ENCODE peak calls at places on chromosomes 16 and 17, in nine cellular contexts. B is WTC11; K is activated T-cell treated with anti-CD3 and anti-CD28 coated beads, Interleukin-2, amount 50 U/mL, for 72 hours; N is Karpas-422; Z is epithelial cell of proximal tubule; C is hypothalamus; W is hepatic stellate cell; E is foreskin melanocyte; O is EL. Y is an unnamed sample.
A peak's percentile ranks its signal among the peaks of the same experiment; 100 is the strongest.

GRCh38 chr17:7982171-7982570 is 20.2 kb upstream of the GUCY2D start:
- DNase-seq in B (no peak), K (no peak), N (no peak), Z (no peak), C (no peak), W (peak; percentile 56), E (no peak), O (peak; percentile 82), Y (no peak)

GRCh38 chr16:77043076-77043475 is 147.9 kb upstream of the MON1B start:
- DNase-seq in B (no peak), K (no peak), N (peak; percentile 79), Z (peak; percentile 7), C (no peak), W (no peak), E (no peak), O (no peak), Y (peak; percentile 9)

GRCh38 chr17:27241346-27241946 is 52.5 kb upstream of the WSB1 start:
- DNase-seq in B (no peak), K (peak; percentile 10), N (no peak), Z (no peak), C (no peak), W (no peak), E (no peak), O (peak; percentile 20), Y (no peak)

GRCh38 chr16:50591800-50592771 is 43.9 kb downstream of the NKD1 start:
- DNase-seq in B (no peak), K (no peak), N (no peak), Z (no peak), C (peak; percentile 74), W (no peak), E (no peak), O (no peak), Y (no peak)

GRCh38 chr16:23320695-23321094 is 18.6 kb downstream of the SCNN1B start:
- DNase-seq in B (no peak), K (no peak), N (no peak), Z (no peak), C (no peak), W (no peak), E (no peak), O (no peak), Y (no peak)

GRCh38 chr16:85041184-85041928 is 13.8 kb downstream of the KIAA0513 start:
- DNase-seq in B (no peak), K (no peak), N (no peak), Z (no peak), C (no peak), W (no peak), E (no peak), O (no peak), Y (no peak)

GRCh38 chr16:51549836-51550235 is 398.8 kb upstream of the SALL1 start:
- DNase-seq in B (no peak), K (no peak), N (no peak), Z (no peak), C (no peak), W (no peak), E (no peak), O (no peak), Y (no peak)

GRCh38 chr17:21285164-21286065 is 904 bp downstream of the MAP2K3 start:
- DNase-seq in B (no peak), K (peak; percentile 24), N (no peak), Z (no peak), C (no peak), W (no peak), E (no peak), O (peak; percentile 72), Y (no peak)

GRCh38 chr16:85674418-85674755 is 14.4 kb downstream of the GINS2 start:
- DNase-seq in B (no peak), K (no peak), N (no peak), Z (no peak), C (no peak), W (no peak), E (no peak), O (no peak), Y (no peak)

GRCh38 chr16:19366384-19366783 is 51.3 kb upstream of the TMC5 start:
- DNase-seq in B (no peak), K (no peak), N (no peak), Z (no peak), C (no peak), W (no peak), E (no peak), O (peak; percentile 23), Y (no peak)

GRCh38 chr17:979539-980405 is at the start of gene NXN:
- DNase-seq in B (peak; percentile 83), K (peak; percentile 91), N (peak; percentile 90), Z (no peak), C (peak; percentile 80), W (peak; percentile 89), E (no peak), O (peak; percentile 76), Y (peak; percentile 71)

GRCh38 chr17:36545093-36545464 is 360 bp downstream of the GGNBP2 start:
- DNase-seq in B (no peak), K (no peak), N (no peak), Z (no peak), C (no peak), W (no peak), E (no peak), O (no peak), Y (no peak)

GRCh38 chr16:58010886-58011285 is 9.7 kb downstream of the USB1 start:
- DNase-seq in B (no peak), K (no peak), N (no peak), Z (no peak), C (no peak), W (no peak), E (no peak), O (peak; percentile 53), Y (no peak)

GRCh38 chr17:64128787-64129514 is 993 bp downstream of the ERN1 start:
- DNase-seq in B (no peak), K (no peak), N (no peak), Z (no peak), C (no peak), W (no peak), E (no peak), O (peak; percentile 59), Y (no peak)

GRCh38 chr16:81243927-81244326 is 5.4 kb downstream of the BCO1 start:
- DNase-seq in B (peak; percentile 33), K (no peak), N (no peak), Z (no peak), C (no peak), W (no peak), E (peak; percentile 25), O (no peak), Y (no peak)

GRCh38 chr17:37240381-37240780 is 135.4 kb upstream of the C17orf78 start:
- DNase-seq in B (no peak), K (no peak), N (no peak), Z (no peak), C (no peak), W (no peak), E (no peak), O (no peak), Y (no peak)

GRCh38 chr17:8649157-8650118 is 18.9 kb upstream of the MYH10 start:
- DNase-seq in B (no peak), K (no peak), N (no peak), Z (no peak), C (no peak), W (no peak), E (no peak), O (peak; percentile 89), Y (no peak)

GRCh38 chr16:50340578-50340977 is 28.2 kb downstream of the BRD7 start:
- DNase-seq in B (no peak), K (no peak), N (no peak), Z (no peak), C (no peak), W (no peak), E (no peak), O (no peak), Y (no peak)

GRCh38 chr17:80599546-80600305 is 55.1 kb downstream of the RPTOR start:
- DNase-seq in B (no peak), K (no peak), N (no peak), Z (no peak), C (no peak), W (no peak), E (no peak), O (no peak), Y (no peak)

GRCh38 chr16:19135896-19136438 is 22.2 kb downstream of the ITPRIPL2 start:
- DNase-seq in B (no peak), K (no peak), N (no peak), Z (no peak), C (no peak), W (peak; percentile 19), E (no peak), O (peak; percentile 33), Y (no peak)

GRCh38 chr17:61809816-61810392 is 53.4 kb downstream of the BRIP1 start:
- DNase-seq in B (no peak), K (no peak), N (no peak), Z (no peak), C (no peak), W (peak; percentile 8), E (peak; percentile 77), O (peak; percentile 68), Y (peak; percentile 69)

GRCh38 chr16:2752850-2753522 is 548 bp downstream of the SRRM2 start:
- DNase-seq in B (no peak), K (no peak), N (peak; percentile 92), Z (no peak), C (peak; percentile 97), W (peak; percentile 90), E (peak; percentile 62), O (peak; percentile 79), Y (peak; percentile 86)

GRCh38 chr17:80491478-80492342 is 15.3 kb upstream of the NPTX1 start:
- DNase-seq in B (peak; percentile 60), K (no peak), N (no peak), Z (no peak), C (no peak), W (no peak), E (no peak), O (peak; percentile 17), Y (no peak)

GRCh38 chr16:86823895-86824671 is 245.7 kb downstream of the FOXL1 start:
- DNase-seq in B (no peak), K (no peak), N (no peak), Z (no peak), C (no peak), W (no peak), E (no peak), O (peak; percentile 60), Y (no peak)

GRCh38 chr16:25097304-25097988 is 14.1 kb upstream of the LCMT1 start:
- DNase-seq in B (no peak), K (no peak), N (no peak), Z (no peak), C (no peak), W (peak; percentile 61), E (no peak), O (peak; percentile 81), Y (peak; percentile 55)

GRCh38 chr17:7801582-7801981 is 32.4 kb upstream of the KDM6B start:
- DNase-seq in B (no peak), K (no peak), N (no peak), Z (no peak), C (no peak), W (no peak), E (no peak), O (no peak), Y (no peak)